ENCODE peak calls at places on chromosomes 2 and 18, in six cellular contexts. O is effector memory CD4-positive, alpha-beta T cell; Q is nucleus accumbens; U is activated CD4-positive, CD25-positive, alpha-beta regulatory T cell treated with anti-CD3 and anti-CD28 coated beads, Interleukin-2, amount 50 U/mL, for 72 hours; K is iPS-NIHi11; P is naive B cell. G is an unnamed sample.

GRCh38 chr18:2979871-2980606 is 32.9 kb downstream of the LPIN2 start:
- DNase-seq in O (no peak), Q (no peak), U (no peak), K (no peak), P (peak; percentile 49), G (no peak)

GRCh38 chr2:200330351-200331120 is 24.0 kb downstream of the SPATS2L start:
- DNase-seq in O (no peak), Q (no peak), U (no peak), K (no peak), P (no peak), G (no peak)

GRCh38 chr2:222673883-222674282 is 2.4 kb downstream of the MOGAT1 start:
- DNase-seq in O (no peak), Q (no peak), U (no peak), K (no peak), P (no peak), G (peak; percentile 68)

GRCh38 chr2:212711851-212712250 is 173.2 kb upstream of the ERBB4 start:
- DNase-seq in O (no peak), Q (no peak), U (no peak), K (no peak), P (no peak), G (peak; percentile 57)

GRCh38 chr18:63113899-63114565 is 205.5 kb downstream of the BCL2 start:
- DNase-seq in O (no peak), Q (no peak), U (no peak), K (no peak), P (no peak), G (no peak)

GRCh38 chr18:56148373-56148772 is 490.0 kb downstream of the TXNL1 start:
- DNase-seq in O (no peak), Q (no peak), U (no peak), K (no peak), P (no peak), G (peak; percentile 45)

GRCh38 chr18:35153609-35154273 is 87.1 kb upstream of the ZNF397 start:
- DNase-seq in O (no peak), Q (no peak), U (no peak), K (no peak), P (peak; percentile 25), G (no peak)

GRCh38 chr2:17257194-17257909 is 260.9 kb downstream of the RAD51AP2 start:
- DNase-seq in O (no peak), Q (no peak), U (no peak), K (no peak), P (no peak), G (no peak)

GRCh38 chr2:220708366-220708765 is 863.7 kb downstream of the EPHA4 start:
- DNase-seq in O (no peak), Q (no peak), U (no peak), K (no peak), P (no peak), G (no peak)

GRCh38 chr2:19899853-19900525 is 1.8 kb downstream of the TTC32 start:
- DNase-seq in O (no peak), Q (no peak), U (no peak), K (no peak), P (no peak), G (no peak)

GRCh38 chr2:206084468-206084869 is 1.5 kb downstream of the INO80D start:
- DNase-seq in O (no peak), Q (peak; percentile 47), U (no peak), K (peak; percentile 53), P (peak; percentile 3), G (peak; percentile 95)

GRCh38 chr2:151853070-151853758 is 25.0 kb upstream of the ARL5A start:
- DNase-seq in O (no peak), Q (no peak), U (no peak), K (no peak), P (no peak), G (no peak)

GRCh38 chr2:174176898-174177297 is 71.4 kb downstream of the OLA1 start:
- DNase-seq in O (no peak), Q (no peak), U (no peak), K (no peak), P (no peak), G (peak; percentile 91)

GRCh38 chr2:46469116-46469515 is 10.2 kb upstream of the TMEM247 start:
- DNase-seq in O (no peak), Q (no peak), U (no peak), K (no peak), P (no peak), G (no peak)

GRCh38 chr18:79380816-79381806 is 14.6 kb upstream of the NFATC1 start:
- DNase-seq in O (no peak), Q (peak; percentile 69), U (peak; percentile 76), K (peak; percentile 92), P (peak; percentile 66), G (peak; percentile 62)

GRCh38 chr2:239223330-239224248 is 177.2 kb downstream of the HDAC4 start:
- DNase-seq in O (no peak), Q (peak; percentile 57), U (no peak), K (no peak), P (no peak), G (no peak)

GRCh38 chr2:147818741-147819140 is 26.1 kb upstream of the ACVR2A start:
- DNase-seq in O (no peak), Q (no peak), U (no peak), K (no peak), P (no peak), G (no peak)

G was measured in mesendoderm.